ENCODE peak calls at places on chromosomes 7 and 10, in nine cellular contexts. L, E, J, U, C, K, H, O and V are unnamed samples.
A peak's percentile ranks its signal among the peaks of the same experiment; 100 is the strongest.

GRCh38 chr10:43122096-43122495 is 16.1 kb upstream of the CSGALNACT2 start:
- DNase-seq in L (no peak), E (no peak), J (no peak), U (no peak), C (no peak), K (no peak), H (no peak), O (no peak), V (no peak)

GRCh38 chr7:42574693-42575084 is 337.2 kb downstream of the C7orf25 start:
- DNase-seq in L (peak; percentile 21), E (no peak), J (no peak), U (no peak), C (no peak), K (no peak), H (peak; percentile 19), O (no peak), V (no peak)

GRCh38 chr10:104325436-104326430 is 12.5 kb downstream of the ITPRIP start:
- DNase-seq in L (no peak), E (no peak), J (no peak), U (no peak), C (no peak), K (no peak), H (peak; percentile 11), O (no peak), V (no peak)

GRCh38 chr10:74624501-74624900 is 201.9 kb upstream of the KAT6B start:
- DNase-seq in L (no peak), E (no peak), J (no peak), U (no peak), C (no peak), K (no peak), H (no peak), O (no peak), V (no peak)

GRCh38 chr10:47137311-47137851 is 162.6 kb upstream of the GDF10 start:
- DNase-seq in L (peak; percentile 36), E (no peak), J (no peak), U (no peak), C (no peak), K (no peak), H (no peak), O (no peak), V (no peak)

GRCh38 chr7:56092789-56093531 is at the start of gene PHKG1:
- DNase-seq in L (no peak), E (no peak), J (no peak), U (no peak), C (no peak), K (peak; percentile 40), H (peak; percentile 81), O (peak; percentile 61), V (peak; percentile 42)

GRCh38 chr7:82477733-82478515 is 34.3 kb upstream of the CACNA2D1 start:
- DNase-seq in L (no peak), E (no peak), J (no peak), U (no peak), C (no peak), K (no peak), H (no peak), O (no peak), V (no peak)

GRCh38 chr10:36499696-36500095 is 625.7 kb upstream of the ANKRD30A start:
- DNase-seq in L (no peak), E (no peak), J (no peak), U (no peak), C (no peak), K (no peak), H (no peak), O (no peak), V (no peak)

GRCh38 chr7:82859106-82859850 is 303.4 kb downstream of the PCLO start:
- DNase-seq in L (no peak), E (no peak), J (no peak), U (no peak), C (no peak), K (no peak), H (no peak), O (no peak), V (no peak)

GRCh38 chr7:50699143-50699542 is 83.6 kb downstream of the GRB10 start:
- DNase-seq in L (no peak), E (no peak), J (no peak), U (no peak), C (no peak), K (no peak), H (no peak), O (no peak), V (no peak)

GRCh38 chr7:199465-200249 is 7.3 kb downstream of the FAM20C start:
- DNase-seq in L (no peak), E (no peak), J (no peak), U (no peak), C (no peak), K (no peak), H (peak; percentile 75), O (no peak), V (no peak)

GRCh38 chr10:124961248-124961570 is 19.3 kb downstream of the ZRANB1 start:
- DNase-seq in L (no peak), E (no peak), J (no peak), U (no peak), C (no peak), K (no peak), H (no peak), O (no peak), V (no peak)

GRCh38 chr7:105016083-105017075 is 2.4 kb downstream of the KMT2E start:
- DNase-seq in L (no peak), E (no peak), J (no peak), U (no peak), C (no peak), K (no peak), H (no peak), O (no peak), V (no peak)

GRCh38 chr7:110835209-110835608 is 255.7 kb upstream of the LRRN3 start:
- DNase-seq in L (peak; percentile 74), E (no peak), J (no peak), U (no peak), C (no peak), K (no peak), H (no peak), O (peak; percentile 6), V (peak; percentile 59)

GRCh38 chr10:133170092-133170491 is 10.1 kb downstream of the KNDC1 start:
- DNase-seq in L (no peak), E (no peak), J (no peak), U (no peak), C (no peak), K (no peak), H (no peak), O (no peak), V (no peak)

GRCh38 chr7:39099146-39099545 is 121.4 kb downstream of the POU6F2 start:
- DNase-seq in L (no peak), E (no peak), J (no peak), U (no peak), C (no peak), K (no peak), H (no peak), O (no peak), V (no peak)